ENCODE peak calls at places on chromosomes 11 and 22, in seven cellular contexts. One of them, this sample, is unnamed.

GRCh38 chr11:132186193-132186592 is 815.8 kb downstream of the NTM start:
- DNase-seq in AG04449: no peak
- DNase-seq in neural crest cell: no peak
- DNase-seq in ovary: no peak
- DNase-seq in epithelial cell of esophagus: no peak
- DNase-seq in upper lobe of right lung: no peak
- DNase-seq in Peyer's patch: no peak
- DNase-seq in this sample: no peak

GRCh38 chr22:41234815-41235687 is 5.7 kb downstream of the CHADL start:
- DNase-seq in AG04449: no peak
- DNase-seq in neural crest cell: no peak
- DNase-seq in ovary: no peak
- DNase-seq in epithelial cell of esophagus: no peak
- DNase-seq in upper lobe of right lung: no peak
- DNase-seq in Peyer's patch: no peak
- DNase-seq in this sample: no peak

GRCh38 chr11:9506489-9507343 is 45.9 kb downstream of the ZNF143 start:
- DNase-seq in AG04449: peak
- DNase-seq in neural crest cell: peak
- DNase-seq in ovary: peak
- DNase-seq in epithelial cell of esophagus: peak
- DNase-seq in upper lobe of right lung: no peak
- DNase-seq in Peyer's patch: peak
- DNase-seq in this sample: peak

GRCh38 chr11:68181719-68182451 is 31.2 kb downstream of the KMT5B start:
- DNase-seq in AG04449: no peak
- DNase-seq in neural crest cell: no peak
- DNase-seq in ovary: no peak
- DNase-seq in epithelial cell of esophagus: peak
- DNase-seq in upper lobe of right lung: no peak
- DNase-seq in Peyer's patch: no peak
- DNase-seq in this sample: no peak

GRCh38 chr22:26885441-26886261 is 228.3 kb downstream of the MIAT start:
- DNase-seq in AG04449: no peak
- DNase-seq in neural crest cell: no peak
- DNase-seq in ovary: no peak
- DNase-seq in epithelial cell of esophagus: no peak
- DNase-seq in upper lobe of right lung: no peak
- DNase-seq in Peyer's patch: no peak
- DNase-seq in this sample: no peak

GRCh38 chr22:21866821-21867527 is 471 bp downstream of the MAPK1 start:
- DNase-seq in AG04449: no peak
- DNase-seq in neural crest cell: peak
- DNase-seq in ovary: peak
- DNase-seq in epithelial cell of esophagus: peak
- DNase-seq in upper lobe of right lung: peak
- DNase-seq in Peyer's patch: peak
- DNase-seq in this sample: peak

GRCh38 chr11:93585758-93586157 is 42.6 kb upstream of the SMCO4 start:
- DNase-seq in AG04449: peak
- DNase-seq in neural crest cell: no peak
- DNase-seq in ovary: no peak
- DNase-seq in epithelial cell of esophagus: peak
- DNase-seq in upper lobe of right lung: no peak
- DNase-seq in Peyer's patch: peak
- DNase-seq in this sample: peak

GRCh38 chr11:85663781-85664560 is 958 bp downstream of the CREBZF start:
- DNase-seq in AG04449: no peak
- DNase-seq in neural crest cell: peak
- DNase-seq in ovary: peak
- DNase-seq in epithelial cell of esophagus: peak
- DNase-seq in upper lobe of right lung: peak
- DNase-seq in Peyer's patch: peak
- DNase-seq in this sample: peak

GRCh38 chr22:37904572-37905533 is 1.2 kb upstream of the MICALL1 start:
- DNase-seq in AG04449: peak
- DNase-seq in neural crest cell: no peak
- DNase-seq in ovary: peak
- DNase-seq in epithelial cell of esophagus: peak
- DNase-seq in upper lobe of right lung: no peak
- DNase-seq in Peyer's patch: peak
- DNase-seq in this sample: peak

GRCh38 chr22:45608763-45609180 is 62.9 kb upstream of the ATXN10 start:
- DNase-seq in AG04449: peak
- DNase-seq in neural crest cell: no peak
- DNase-seq in ovary: no peak
- DNase-seq in epithelial cell of esophagus: peak
- DNase-seq in upper lobe of right lung: no peak
- DNase-seq in Peyer's patch: no peak
- DNase-seq in this sample: peak

GRCh38 chr11:34256591-34256990 is 101.2 kb downstream of the ABTB2 start:
- DNase-seq in AG04449: no peak
- DNase-seq in neural crest cell: no peak
- DNase-seq in ovary: no peak
- DNase-seq in epithelial cell of esophagus: no peak
- DNase-seq in upper lobe of right lung: no peak
- DNase-seq in Peyer's patch: no peak
- DNase-seq in this sample: no peak

GRCh38 chr11:859394-860131 is 16.9 kb downstream of the TSPAN4 start:
- DNase-seq in AG04449: no peak
- DNase-seq in neural crest cell: no peak
- DNase-seq in ovary: peak
- DNase-seq in epithelial cell of esophagus: peak
- DNase-seq in upper lobe of right lung: no peak
- DNase-seq in Peyer's patch: peak
- DNase-seq in this sample: peak

GRCh38 chr11:75265851-75266531 is 25.4 kb downstream of the TPBGL start:
- DNase-seq in AG04449: no peak
- DNase-seq in neural crest cell: no peak
- DNase-seq in ovary: peak
- DNase-seq in epithelial cell of esophagus: no peak
- DNase-seq in upper lobe of right lung: peak
- DNase-seq in Peyer's patch: peak
- DNase-seq in this sample: peak

GRCh38 chr11:65500262-65501004 is 1.6 kb downstream of the MALAT1 start:
- DNase-seq in AG04449: no peak
- DNase-seq in neural crest cell: peak
- DNase-seq in ovary: peak
- DNase-seq in epithelial cell of esophagus: peak
- DNase-seq in upper lobe of right lung: peak
- DNase-seq in Peyer's patch: peak
- DNase-seq in this sample: peak

GRCh38 chr11:72579816-72580647 is 94.2 kb downstream of the PDE2A start:
- DNase-seq in AG04449: no peak
- DNase-seq in neural crest cell: no peak
- DNase-seq in ovary: peak
- DNase-seq in epithelial cell of esophagus: no peak
- DNase-seq in upper lobe of right lung: peak
- DNase-seq in Peyer's patch: peak
- DNase-seq in this sample: no peak

GRCh38 chr11:13940611-13941256 is 21.8 kb upstream of the SPON1 start:
- DNase-seq in AG04449: no peak
- DNase-seq in neural crest cell: no peak
- DNase-seq in ovary: no peak
- DNase-seq in epithelial cell of esophagus: no peak
- DNase-seq in upper lobe of right lung: no peak
- DNase-seq in Peyer's patch: peak
- DNase-seq in this sample: no peak

GRCh38 chr22:28629420-28630184 is 50.0 kb downstream of the TTC28 start:
- DNase-seq in AG04449: no peak
- DNase-seq in neural crest cell: no peak
- DNase-seq in ovary: no peak
- DNase-seq in epithelial cell of esophagus: peak
- DNase-seq in upper lobe of right lung: no peak
- DNase-seq in Peyer's patch: no peak
- DNase-seq in this sample: peak

GRCh38 chr11:119907934-119908760 is 179.1 kb upstream of the NECTIN1 start:
- DNase-seq in AG04449: no peak
- DNase-seq in neural crest cell: no peak
- DNase-seq in ovary: no peak
- DNase-seq in epithelial cell of esophagus: peak
- DNase-seq in upper lobe of right lung: no peak
- DNase-seq in Peyer's patch: no peak
- DNase-seq in this sample: no peak

GRCh38 chr11:47731466-47731865 is 16.3 kb upstream of the AGBL2 start:
- DNase-seq in AG04449: no peak
- DNase-seq in neural crest cell: no peak
- DNase-seq in ovary: no peak
- DNase-seq in epithelial cell of esophagus: no peak
- DNase-seq in upper lobe of right lung: no peak
- DNase-seq in Peyer's patch: no peak
- DNase-seq in this sample: no peak

GRCh38 chr11:119472186-119472855 is 49.3 kb upstream of the THY1 start:
- DNase-seq in AG04449: no peak
- DNase-seq in neural crest cell: no peak
- DNase-seq in ovary: no peak
- DNase-seq in epithelial cell of esophagus: no peak
- DNase-seq in upper lobe of right lung: no peak
- DNase-seq in Peyer's patch: no peak
- DNase-seq in this sample: peak

GRCh38 chr11:117392979-117393378 is 65.3 kb downstream of the CEP164 start:
- DNase-seq in AG04449: no peak
- DNase-seq in neural crest cell: no peak
- DNase-seq in ovary: no peak
- DNase-seq in epithelial cell of esophagus: no peak
- DNase-seq in upper lobe of right lung: no peak
- DNase-seq in Peyer's patch: no peak
- DNase-seq in this sample: no peak

GRCh38 chr11:63563201-63564055 is at the start of gene PLAAT2:
- DNase-seq in AG04449: no peak
- DNase-seq in neural crest cell: no peak
- DNase-seq in ovary: no peak
- DNase-seq in epithelial cell of esophagus: no peak
- DNase-seq in upper lobe of right lung: no peak
- DNase-seq in Peyer's patch: peak
- DNase-seq in this sample: no peak

GRCh38 chr11:68974421-68975194 is 6.2 kb downstream of the MRGPRD start:
- DNase-seq in AG04449: no peak
- DNase-seq in neural crest cell: no peak
- DNase-seq in ovary: no peak
- DNase-seq in epithelial cell of esophagus: peak
- DNase-seq in upper lobe of right lung: peak
- DNase-seq in Peyer's patch: peak
- DNase-seq in this sample: no peak

GRCh38 chr11:74784234-74784633 is 35.6 kb downstream of the RNF169 start:
- DNase-seq in AG04449: no peak
- DNase-seq in neural crest cell: no peak
- DNase-seq in ovary: no peak
- DNase-seq in epithelial cell of esophagus: no peak
- DNase-seq in upper lobe of right lung: no peak
- DNase-seq in Peyer's patch: no peak
- DNase-seq in this sample: no peak

GRCh38 chr11:17905477-17905876 is 107.4 kb downstream of the SERGEF start:
- DNase-seq in AG04449: no peak
- DNase-seq in neural crest cell: no peak
- DNase-seq in ovary: no peak
- DNase-seq in epithelial cell of esophagus: no peak
- DNase-seq in upper lobe of right lung: no peak
- DNase-seq in Peyer's patch: no peak
- DNase-seq in this sample: no peak

GRCh38 chr11:17907046-17907445 is 105.8 kb downstream of the SERGEF start:
- DNase-seq in AG04449: no peak
- DNase-seq in neural crest cell: no peak
- DNase-seq in ovary: no peak
- DNase-seq in epithelial cell of esophagus: no peak
- DNase-seq in upper lobe of right lung: no peak
- DNase-seq in Peyer's patch: no peak
- DNase-seq in this sample: no peak

GRCh38 chr11:17906436-17906835 is 106.4 kb downstream of the SERGEF start:
- DNase-seq in AG04449: no peak
- DNase-seq in neural crest cell: no peak
- DNase-seq in ovary: no peak
- DNase-seq in epithelial cell of esophagus: peak
- DNase-seq in upper lobe of right lung: no peak
- DNase-seq in Peyer's patch: no peak
- DNase-seq in this sample: no peak
- TF ChIP-seq CTCF in AG04449: no peak
- TF ChIP-seq CTCF in neural crest cell: peak
- TF ChIP-seq CTCF in ovary: no peak
- TF ChIP-seq CTCF in epithelial cell of esophagus: peak
- TF ChIP-seq CTCF in upper lobe of right lung: no peak
- TF ChIP-seq CTCF in Peyer's patch: peak
- TF ChIP-seq CTCF in this sample: no peak

GRCh38 chr22:43945632-43946390 is 9.4 kb upstream of the SAMM50 start:
- DNase-seq in AG04449: no peak
- DNase-seq in neural crest cell: peak
- DNase-seq in ovary: peak
- DNase-seq in epithelial cell of esophagus: peak
- DNase-seq in upper lobe of right lung: peak
- DNase-seq in Peyer's patch: peak
- DNase-seq in this sample: peak
- TF ChIP-seq CTCF in AG04449: peak
- TF ChIP-seq CTCF in neural crest cell: peak
- TF ChIP-seq CTCF in ovary: no peak
- TF ChIP-seq CTCF in epithelial cell of esophagus: peak
- TF ChIP-seq CTCF in upper lobe of right lung: peak
- TF ChIP-seq CTCF in Peyer's patch: peak
- TF ChIP-seq CTCF in this sample: peak

DNA sequence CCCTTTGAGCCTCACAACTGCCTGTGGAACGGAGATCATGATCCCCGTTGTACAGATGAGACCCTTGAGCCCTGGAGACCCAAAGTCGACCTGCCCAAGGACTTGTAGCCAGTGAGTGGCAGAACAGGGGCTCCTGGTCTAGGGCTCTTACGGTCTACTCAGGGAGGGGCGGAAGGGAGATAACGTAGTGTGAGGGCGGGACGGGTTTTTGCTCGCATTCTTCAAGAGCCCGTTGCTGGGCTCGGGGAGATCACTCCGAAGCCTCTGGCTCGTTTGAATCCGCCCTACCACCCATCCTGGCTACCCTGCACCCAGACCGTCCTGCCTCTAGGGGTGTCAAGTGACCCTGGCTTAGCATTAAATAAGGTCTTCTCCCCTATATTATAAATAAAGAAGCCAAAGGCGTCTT is 637 bp downstream of the CRY2 start:
- DNase-seq in AG04449: no peak
- DNase-seq in neural crest cell: peak
- DNase-seq in ovary: peak
- DNase-seq in epithelial cell of esophagus: peak
- DNase-seq in upper lobe of right lung: peak
- DNase-seq in Peyer's patch: peak
- DNase-seq in this sample: peak
- TF ChIP-seq CTCF in AG04449: peak
- TF ChIP-seq CTCF in neural crest cell: no peak
- TF ChIP-seq CTCF in ovary: peak
- TF ChIP-seq CTCF in epithelial cell of esophagus: peak
- TF ChIP-seq CTCF in upper lobe of right lung: peak
- TF ChIP-seq CTCF in Peyer's patch: peak
- TF ChIP-seq CTCF in this sample: no peak

DNA sequence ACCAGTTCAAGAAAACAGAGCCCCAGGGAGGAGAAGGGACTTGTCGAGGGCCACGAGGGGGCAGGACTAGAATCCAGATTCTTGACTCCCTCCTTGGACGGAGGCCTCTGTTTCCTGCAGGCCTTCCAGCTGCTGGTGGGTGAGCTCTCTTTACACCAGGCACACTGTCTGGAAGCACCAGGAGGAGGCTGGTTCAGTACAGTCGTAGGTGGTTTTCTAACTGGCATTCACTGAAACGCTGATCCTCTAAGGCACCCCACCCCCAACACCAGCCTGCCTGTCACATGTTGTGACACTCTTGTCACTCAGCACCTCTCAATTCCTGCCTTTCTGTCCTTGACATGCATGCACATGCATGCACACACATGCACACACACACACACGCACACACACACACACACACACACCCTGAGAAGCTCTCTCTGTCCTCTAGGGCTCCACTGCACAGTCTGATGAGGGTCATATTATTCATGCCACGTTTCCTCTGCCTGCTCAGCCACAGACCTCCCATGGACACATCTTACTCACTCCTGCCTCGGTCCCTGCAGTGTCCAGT is 751 bp downstream of the MS4A10 start:
- DNase-seq in AG04449: no peak
- DNase-seq in neural crest cell: no peak
- DNase-seq in ovary: no peak
- DNase-seq in epithelial cell of esophagus: no peak
- DNase-seq in upper lobe of right lung: peak
- DNase-seq in Peyer's patch: no peak
- DNase-seq in this sample: peak
- TF ChIP-seq CTCF in AG04449: no peak
- TF ChIP-seq CTCF in neural crest cell: no peak
- TF ChIP-seq CTCF in ovary: no peak
- TF ChIP-seq CTCF in epithelial cell of esophagus: no peak
- TF ChIP-seq CTCF in upper lobe of right lung: no peak
- TF ChIP-seq CTCF in Peyer's patch: peak
- TF ChIP-seq CTCF in this sample: no peak

This sample was measured in foreskin fibroblast.